ENCODE peak calls at places on chromosomes 16 and 17, in ten cellular contexts. B, W, O, U, F, P, G, S, M and Z are unnamed samples.

GRCh38 chr17:42564815-42565522 is 1.9 kb upstream of the MLX start:
- DNase-seq in W (no peak), G (no peak), S (no peak), F (no peak), B (no peak), P (peak; percentile 23), O (no peak), U (no peak), M (no peak), Z (no peak)

GRCh38 chr17:35315283-35315682 is 58.1 kb downstream of the SLFN11 start:
- DNase-seq in B (peak; percentile 50), S (no peak), P (peak; percentile 36), M (no peak), O (no peak), U (no peak), F (no peak), G (peak; percentile 90), W (peak; percentile 59), Z (peak; percentile 88)

GRCh38 chr17:77205396-77206124 is 64.8 kb downstream of the SEC14L1 start:
- DNase-seq in W (no peak), P (no peak), G (no peak), M (no peak), B (no peak), O (no peak), F (no peak), S (no peak), U (no peak), Z (no peak)

GRCh38 chr17:47733047-47733413 is at the start of gene TBX21:
- DNase-seq in O (peak; percentile 90), B (no peak), M (peak; percentile 80), P (peak; percentile 78), G (peak; percentile 42), W (peak; percentile 55), F (peak; percentile 67), S (peak; percentile 56), U (peak; percentile 79), Z (no peak)

GRCh38 chr16:84065536-84066132 is 23.0 kb upstream of the SLC38A8 start:
- DNase-seq in W (no peak), M (no peak), S (peak; percentile 55), F (peak; percentile 21), B (no peak), O (peak; percentile 55), G (peak; percentile 51), P (peak; percentile 54), U (peak; percentile 68), Z (peak; percentile 41)

GRCh38 chr16:55701442-55702319 is 45.9 kb downstream of the SLC6A2 start:
- DNase-seq in P (peak; percentile 75), S (peak; percentile 29), G (peak; percentile 55), O (peak; percentile 61), B (no peak), M (no peak), W (peak; percentile 56), U (peak; percentile 71), F (peak; percentile 81), Z (peak; percentile 31)

GRCh38 chr16:66740533-66740932 is 10.9 kb downstream of the DYNC1LI2 start:
- DNase-seq in W (no peak), G (no peak), U (no peak), S (no peak), O (peak; percentile 52), P (no peak), F (no peak), B (no peak), M (no peak), Z (peak; percentile 54)

GRCh38 chr17:27751622-27752490 is 48.5 kb downstream of the NOS2 start:
- DNase-seq in G (no peak), F (no peak), M (no peak), W (no peak), P (no peak), S (no peak), O (no peak), U (no peak), B (peak; percentile 14), Z (no peak)

GRCh38 chr17:56451629-56452028 is 141.9 kb upstream of the NOG start:
- DNase-seq in F (no peak), P (no peak), G (no peak), W (no peak), S (no peak), O (no peak), U (no peak), M (no peak), B (no peak), Z (no peak)

GRCh38 chr16:89581045-89581695 is 5.6 kb downstream of the CPNE7 start:
- DNase-seq in O (no peak), F (no peak), B (peak; percentile 80), G (peak; percentile 98), U (no peak), S (no peak), W (no peak), P (no peak), M (no peak), Z (peak; percentile 85)

GRCh38 chr17:4786111-4786491 is at the start of gene VMO1:
- DNase-seq in G (peak; percentile 54), F (no peak), M (no peak), P (peak; percentile 50), S (no peak), O (no peak), B (no peak), W (peak; percentile 28), U (peak; percentile 23), Z (no peak)

GRCh38 chr17:28655160-28655559 is 6.5 kb downstream of the SDF2 start:
- DNase-seq in U (no peak), M (no peak), W (no peak), F (no peak), S (no peak), B (no peak), P (no peak), O (no peak), G (no peak), Z (no peak)

GRCh38 chr16:74297296-74297665 is 667 bp downstream of the PSMD7 start:
- DNase-seq in U (no peak), W (no peak), S (no peak), O (peak; percentile 5), B (no peak), G (peak; percentile 31), F (no peak), M (no peak), P (no peak), Z (peak; percentile 18)

GRCh38 chr17:12765544-12765943 is 23.8 kb upstream of the ARHGAP44 start:
- DNase-seq in O (no peak), F (no peak), U (no peak), B (peak; percentile 54), W (peak; percentile 25), S (no peak), G (peak; percentile 82), M (no peak), P (no peak), Z (peak; percentile 39)

GRCh38 chr16:85304337-85304736 is 192.1 kb upstream of the CIBAR2 start:
- DNase-seq in P (no peak), B (no peak), U (no peak), O (no peak), M (no peak), W (no peak), S (no peak), F (peak; percentile 35), G (no peak), Z (no peak)

GRCh38 chr17:74646231-74646630 is 22.7 kb upstream of the CD300E start:
- DNase-seq in S (peak; percentile 36), O (peak; percentile 26), F (no peak), G (peak; percentile 50), B (peak; percentile 15), P (no peak), W (no peak), M (no peak), U (no peak), Z (peak; percentile 50)

GRCh38 chr17:60388742-60389141 is 3.2 kb downstream of the USP32 start:
- DNase-seq in G (no peak), M (no peak), O (peak; percentile 12), W (no peak), U (no peak), P (no peak), B (no peak), S (no peak), F (no peak), Z (no peak)

GRCh38 chr16:35562471-35562870 is 2103.1 kb downstream of the TP53TG3F start:
- DNase-seq in W (no peak), F (no peak), G (no peak), B (no peak), M (no peak), O (no peak), P (no peak), S (no peak), U (no peak), Z (peak; percentile 26)

GRCh38 chr16:50821586-50821985 is 79.7 kb downstream of the CYLD start:
- DNase-seq in O (no peak), P (no peak), F (no peak), U (no peak), W (no peak), M (no peak), S (no peak), B (no peak), G (peak; percentile 56), Z (peak; percentile 67)

GRCh38 chr16:51002889-51003490 is 148.1 kb downstream of the SALL1 start:
- DNase-seq in M (no peak), B (no peak), F (no peak), U (no peak), S (no peak), W (no peak), P (no peak), G (no peak), O (no peak), Z (no peak)

GRCh38 chr17:48646183-48647102 is 20.3 kb upstream of the HOXB9 start:
- DNase-seq in O (peak; percentile 88), U (peak; percentile 50), P (no peak), S (no peak), M (no peak), W (no peak), G (peak; percentile 75), F (peak; percentile 40), B (no peak), Z (peak; percentile 77)

GRCh38 chr17:50949128-50950001 is 83.2 kb upstream of the TOB1 start:
- DNase-seq in P (no peak), O (peak; percentile 79), U (no peak), M (no peak), G (no peak), F (no peak), S (no peak), B (no peak), W (no peak), Z (no peak)

GRCh38 chr16:87628940-87629339 is 26.6 kb downstream of the JPH3 start:
- DNase-seq in G (peak; percentile 65), F (no peak), O (peak; percentile 27), B (peak; percentile 43), U (no peak), P (no peak), S (no peak), W (no peak), M (no peak), Z (peak; percentile 40)

GRCh38 chr17:75308732-75309629 is 19.7 kb upstream of the SLC25A19 start:
- DNase-seq in U (no peak), G (no peak), M (no peak), O (peak; percentile 64), W (no peak), F (no peak), B (no peak), P (peak; percentile 40), S (no peak), Z (no peak)